ENCODE peak calls at places on chromosomes 6 and 20, in seven cellular contexts. I, S, R, B, W, N and L are unnamed samples. For H3K4me1, the result is how much of the 10 kb centered on the place peaks cover.

GRCh38 chr20:34716921-34717229 is 12.7 kb downstream of the TP53INP2 start:
- DNase-seq in I (no peak), S (no peak), R (no peak), B (no peak), W (no peak), N (no peak), L (no peak)

GRCh38 chr6:110232456-110232855 is 52.2 kb downstream of the CDC40 start:
- DNase-seq in I (no peak), S (no peak), R (no peak), B (no peak), W (no peak), N (peak), L (no peak)

GRCh38 chr20:46215913-46216707 is 92.2 kb downstream of the CDH22 start:
- DNase-seq in I (peak), S (peak), R (peak), B (no peak), W (no peak), N (peak), L (no peak)

GRCh38 chr6:15058200-15059070 is 187.4 kb upstream of the JARID2 start:
- DNase-seq in I (no peak), S (no peak), R (no peak), B (no peak), W (no peak), N (no peak), L (no peak)

GRCh38 chr6:56642366-56643261 is at the start of gene DST:
- DNase-seq in I (no peak), S (peak), R (peak), B (no peak), W (no peak), N (peak), L (no peak)

GRCh38 chr20:47336013-47336754 is 20.3 kb downstream of the ZMYND8 start:
- DNase-seq in I (no peak), S (peak), R (no peak), B (no peak), W (no peak), N (peak), L (no peak)

GRCh38 chr6:166679566-166679965 is 52.5 kb upstream of the RPS6KA2 start:
- DNase-seq in I (no peak), S (no peak), R (no peak), B (no peak), W (no peak), N (no peak), L (no peak)

GRCh38 chr6:36559394-36559793 is 12.1 kb upstream of the STK38 start:
- DNase-seq in I (no peak), S (no peak), R (no peak), B (no peak), W (no peak), N (no peak), L (no peak)

GRCh38 chr6:138129190-138129589 is 22.0 kb upstream of the PERP start:
- DNase-seq in I (no peak), S (peak), R (no peak), B (no peak), W (no peak), N (no peak), L (no peak)

GRCh38 chr6:156890627-156891300 is 113.6 kb downstream of the ARID1B start:
- DNase-seq in I (no peak), S (no peak), R (no peak), B (no peak), W (no peak), N (peak), L (no peak)

GRCh38 chr6:159110013-159110412 is 59.2 kb upstream of the FNDC1 start:
- DNase-seq in I (peak), S (no peak), R (peak), B (no peak), W (no peak), N (peak), L (peak)

GRCh38 chr6:139757766-139758655 is 383.6 kb upstream of the CITED2 start:
- DNase-seq in I (no peak), S (no peak), R (no peak), B (no peak), W (no peak), N (peak), L (no peak)

GRCh38 chr6:160750276-160750689 is 48.2 kb downstream of the PLG start:
- DNase-seq in I (peak), S (no peak), R (peak), B (no peak), W (no peak), N (no peak), L (no peak)

GRCh38 chr6:168196385-168196860 is 117.4 kb upstream of the FRMD1 start:
- DNase-seq in I (no peak), S (no peak), R (peak), B (no peak), W (no peak), N (no peak), L (no peak)

GRCh38 chr6:159217595-159218275 is 48.5 kb downstream of the FNDC1 start:
- DNase-seq in I (peak), S (no peak), R (peak), B (no peak), W (no peak), N (peak), L (no peak)

GRCh38 chr6:129475477-129476247 is 234.3 kb downstream of the ARHGAP18 start:
- DNase-seq in I (peak), S (no peak), R (no peak), B (no peak), W (no peak), N (peak), L (no peak)

GRCh38 chr6:85396159-85396808 is 53.6 kb upstream of the NT5E start:
- DNase-seq in I (no peak), S (no peak), R (peak), B (no peak), W (no peak), N (no peak), L (no peak)

GRCh38 chr20:10658876-10659632 is 14.7 kb downstream of the JAG1 start:
- DNase-seq in I (no peak), S (no peak), R (no peak), B (no peak), W (no peak), N (no peak), L (no peak)

GRCh38 chr20:10661261-10661660 is 12.5 kb downstream of the JAG1 start:
- DNase-seq in I (no peak), S (no peak), R (no peak), B (no peak), W (no peak), N (no peak), L (no peak)

GRCh38 chr20:10659651-10660601 is 13.9 kb downstream of the JAG1 start:
- DNase-seq in I (no peak), S (no peak), R (no peak), B (no peak), W (no peak), N (no peak), L (no peak)

GRCh38 chr20:10662151-10662550 is 11.6 kb downstream of the JAG1 start:
- DNase-seq in I (no peak), S (no peak), R (no peak), B (no peak), W (no peak), N (no peak), L (no peak)

DNA sequence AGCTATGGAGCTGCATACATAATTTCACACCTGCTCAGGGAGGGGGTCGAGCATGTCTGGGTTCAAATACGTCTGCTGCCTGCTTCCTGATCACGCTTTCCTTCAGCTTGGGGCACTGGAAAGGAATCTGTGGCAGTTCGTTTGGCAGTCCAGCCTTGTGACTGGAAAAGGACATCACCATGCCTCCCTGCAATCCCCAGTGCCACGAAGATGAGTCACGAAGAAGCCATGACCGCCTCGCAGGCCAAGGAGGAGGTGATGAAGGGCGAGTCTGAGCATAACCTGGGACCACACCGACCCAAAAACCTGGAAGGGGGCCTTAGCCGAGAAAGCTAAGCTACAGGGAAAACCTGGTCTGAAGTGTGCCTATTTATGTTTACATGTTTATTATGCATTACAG is 13.1 kb downstream of the JAG1 start:
- DNase-seq in I (no peak), S (no peak), R (no peak), B (no peak), W (no peak), N (no peak), L (no peak)
- H3K4me1 ChIP-seq in I (half or more), S (under half), R (under half), B (under half), W (under half), N (under half), L (under half)

GRCh38 chr20:32183947-32184635 is 23.5 kb downstream of the PLAGL2 start:
- DNase-seq in I (no peak), S (peak), R (no peak), B (no peak), W (no peak), N (no peak), L (no peak)

GRCh38 chr20:32179934-32180333 is 27.6 kb downstream of the PLAGL2 start:
- DNase-seq in I (no peak), S (no peak), R (no peak), B (no peak), W (no peak), N (no peak), L (no peak)

GRCh38 chr20:32184953-32185603 is 22.5 kb downstream of the PLAGL2 start:
- DNase-seq in I (no peak), S (peak), R (no peak), B (no peak), W (no peak), N (no peak), L (no peak)

GRCh38 chr20:32179515-32179914 is 28.0 kb downstream of the PLAGL2 start:
- DNase-seq in I (no peak), S (peak), R (no peak), B (no peak), W (no peak), N (no peak), L (no peak)

DNA sequence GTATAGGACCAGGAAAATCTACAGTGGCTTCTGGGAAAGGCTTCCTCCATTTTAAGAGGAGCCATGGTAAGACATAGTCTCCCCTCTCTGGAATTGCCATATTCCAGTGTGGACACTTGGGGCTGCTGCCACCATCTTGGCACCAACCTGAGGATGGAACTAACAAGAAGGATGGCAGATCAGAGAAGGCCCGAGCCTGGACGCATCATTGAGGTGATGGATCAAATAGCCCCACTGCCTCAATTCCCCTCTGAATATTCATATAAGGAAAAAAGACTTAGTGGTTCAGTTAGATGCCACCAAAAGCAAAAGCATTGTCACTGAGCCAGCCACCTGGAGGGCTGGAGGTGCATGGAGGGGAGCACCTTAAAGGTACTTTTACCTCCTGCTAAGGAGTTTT is 25.9 kb downstream of the PLAGL2 start:
- DNase-seq in I (no peak), S (peak), R (no peak), B (no peak), W (no peak), N (no peak), L (no peak)
- H3K4me1 ChIP-seq in I (under half), S (under half), R (under half), B (under half), W (under half), N (under half), L (under half)

DNA sequence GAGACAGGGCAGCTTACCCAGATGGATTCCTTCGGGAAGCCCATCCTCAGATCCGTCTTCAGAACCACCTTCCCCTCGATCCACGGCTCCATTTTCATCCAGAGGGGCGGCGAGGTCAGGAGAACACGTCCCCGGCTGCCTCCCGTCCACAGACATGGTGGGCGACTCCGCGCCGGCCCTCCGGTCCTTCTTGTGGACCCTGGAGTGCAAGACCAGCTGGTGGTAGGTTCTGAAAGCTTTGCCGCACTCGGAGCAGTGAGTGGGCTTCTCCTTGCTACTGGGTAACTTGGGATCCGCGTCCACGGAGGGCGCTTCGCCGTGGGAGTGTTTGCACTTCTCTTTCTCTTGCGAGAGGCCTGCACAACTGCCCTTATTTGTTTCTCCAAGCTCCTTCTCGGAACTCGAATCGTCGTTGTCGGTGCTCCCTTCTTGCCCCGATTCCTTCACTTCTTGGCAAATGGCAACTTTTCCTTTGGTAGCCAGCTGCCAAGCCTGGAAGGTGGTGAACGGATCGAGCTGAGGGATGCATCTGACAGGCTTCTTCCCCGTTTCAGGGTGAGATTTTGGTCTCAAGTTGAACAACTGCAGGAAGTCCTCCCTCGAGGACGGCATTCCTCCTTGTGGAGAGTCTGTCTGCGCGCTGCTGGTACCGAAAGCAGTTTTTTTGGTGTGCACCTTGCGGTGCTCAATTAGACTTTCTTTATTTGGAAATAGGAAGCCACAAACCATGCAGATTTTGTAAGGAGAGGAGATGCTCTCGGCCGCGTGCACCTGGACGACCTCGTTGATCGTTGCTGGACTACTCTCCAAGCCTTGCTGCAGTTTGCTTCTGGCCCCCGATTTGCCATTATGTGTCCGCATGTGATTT is 12.0 kb downstream of the ZNF217 start:
- DNase-seq in I (no peak), S (no peak), R (peak), B (no peak), W (no peak), N (no peak), L (peak)
- H3K4me1 ChIP-seq in I (under half), S (half or more), R (half or more), B (under half), W (under half), N (under half), L (half or more)

GRCh38 chr20:24657211-24657610 is 187.8 kb downstream of the SYNDIG1 start:
- DNase-seq in I (no peak), S (no peak), R (peak), B (no peak), W (no peak), N (peak), L (no peak)

GRCh38 chr20:24656391-24656790 is 187.0 kb downstream of the SYNDIG1 start:
- DNase-seq in I (no peak), S (no peak), R (no peak), B (no peak), W (no peak), N (no peak), L (no peak)

GRCh38 chr20:24651973-24652340 is 182.5 kb downstream of the SYNDIG1 start:
- DNase-seq in I (no peak), S (no peak), R (no peak), B (no peak), W (no peak), N (no peak), L (no peak)

GRCh38 chr20:24653306-24653705 is 183.9 kb downstream of the SYNDIG1 start:
- DNase-seq in I (no peak), S (peak), R (peak), B (no peak), W (no peak), N (no peak), L (no peak)

DNA sequence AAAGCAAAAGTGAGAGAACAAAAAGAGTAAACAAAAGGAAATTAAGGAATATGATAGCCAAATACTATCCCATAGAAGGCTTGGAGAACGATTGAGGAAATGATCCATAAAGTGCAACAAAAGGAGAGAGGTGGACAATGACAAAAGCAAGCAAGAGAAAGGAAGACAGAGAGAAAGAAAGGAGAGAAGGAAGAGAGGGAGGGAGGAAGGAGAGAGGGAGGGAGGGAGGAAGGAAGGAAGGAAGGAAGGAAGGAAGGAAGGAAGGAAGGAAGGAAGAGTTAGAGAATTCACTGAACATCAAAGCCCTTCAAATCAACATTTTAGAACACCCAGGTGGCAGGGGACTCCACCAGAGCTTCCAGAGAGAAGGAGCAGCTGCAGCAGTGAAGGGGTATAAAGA is 185.0 kb downstream of the SYNDIG1 start:
- DNase-seq in I (no peak), S (no peak), R (no peak), B (no peak), W (no peak), N (no peak), L (no peak)
- H3K4me1 ChIP-seq in I (under half), S (under half), R (half or more), B (under half), W (under half), N (under half), L (under half)

DNA sequence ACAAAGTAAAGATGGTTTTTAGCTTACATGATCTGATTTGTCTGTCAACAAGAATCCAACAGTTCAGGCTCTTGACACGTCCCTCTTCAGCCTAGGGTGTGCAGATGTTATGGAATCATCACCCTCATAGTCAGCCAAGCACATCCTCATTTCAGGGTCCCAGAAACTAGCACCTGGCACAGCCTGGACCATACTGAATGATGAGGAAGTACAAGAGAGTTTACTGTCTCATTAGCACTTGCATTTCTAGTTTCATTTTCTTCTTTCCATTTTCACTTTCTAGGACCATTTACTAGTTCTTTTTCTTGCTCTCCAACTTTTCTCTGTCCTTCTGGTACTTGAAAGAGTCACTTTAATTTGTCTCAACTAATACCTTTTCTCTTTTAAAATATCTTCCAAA is 6.5 kb downstream of the RIPOR2 start:
- DNase-seq in I (no peak), S (no peak), R (no peak), B (no peak), W (no peak), N (no peak), L (no peak)
- H3K4me1 ChIP-seq in I (under half), S (half or more), R (under half), B (half or more), W (half or more), N (under half), L (half or more)

GRCh38 chr6:53344993-53345392 is 3.8 kb downstream of the ELOVL5 start:
- DNase-seq in I (no peak), S (no peak), R (no peak), B (no peak), W (no peak), N (no peak), L (no peak)

GRCh38 chr6:53343092-53343491 is 5.7 kb downstream of the ELOVL5 start:
- DNase-seq in I (no peak), S (no peak), R (no peak), B (no peak), W (no peak), N (no peak), L (no peak)

GRCh38 chr6:53339424-53339823 is 9.3 kb downstream of the ELOVL5 start:
- DNase-seq in I (no peak), S (no peak), R (no peak), B (no peak), W (no peak), N (no peak), L (no peak)

GRCh38 chr6:53340536-53340935 is 8.2 kb downstream of the ELOVL5 start:
- DNase-seq in I (no peak), S (no peak), R (no peak), B (no peak), W (no peak), N (no peak), L (no peak)

DNA sequence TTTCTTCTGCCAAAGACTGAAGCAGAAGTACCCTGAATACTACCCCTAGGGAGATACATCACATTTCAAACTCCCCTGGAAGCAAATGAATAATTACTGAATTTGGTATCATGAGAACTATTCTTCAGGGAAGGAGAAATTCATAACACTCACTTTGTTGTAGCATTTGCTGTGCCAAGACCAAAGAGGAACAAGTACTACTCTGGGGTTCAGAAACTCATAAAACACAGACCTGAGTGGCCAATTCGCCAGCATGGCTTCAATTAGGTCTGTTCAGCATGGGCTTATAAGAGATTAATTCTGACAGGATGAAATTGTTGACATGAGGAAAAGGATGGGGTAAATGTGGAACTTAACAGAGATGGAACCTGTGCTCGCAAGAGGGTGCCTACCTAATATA is 6.5 kb downstream of the ELOVL5 start:
- DNase-seq in I (no peak), S (no peak), R (no peak), B (no peak), W (no peak), N (no peak), L (no peak)
- H3K4me1 ChIP-seq in I (under half), S (under half), R (under half), B (half or more), W (under half), N (under half), L (half or more)

GRCh38 chr20:21516180-21516567 is 2.3 kb upstream of the NKX2-2 start:
- DNase-seq in I (no peak), S (no peak), R (no peak), B (no peak), W (no peak), N (no peak), L (no peak)
- H3K4me1 ChIP-seq in I (under half), S (under half), R (under half), B (under half), W (under half), N (under half), L (under half)

DNA sequence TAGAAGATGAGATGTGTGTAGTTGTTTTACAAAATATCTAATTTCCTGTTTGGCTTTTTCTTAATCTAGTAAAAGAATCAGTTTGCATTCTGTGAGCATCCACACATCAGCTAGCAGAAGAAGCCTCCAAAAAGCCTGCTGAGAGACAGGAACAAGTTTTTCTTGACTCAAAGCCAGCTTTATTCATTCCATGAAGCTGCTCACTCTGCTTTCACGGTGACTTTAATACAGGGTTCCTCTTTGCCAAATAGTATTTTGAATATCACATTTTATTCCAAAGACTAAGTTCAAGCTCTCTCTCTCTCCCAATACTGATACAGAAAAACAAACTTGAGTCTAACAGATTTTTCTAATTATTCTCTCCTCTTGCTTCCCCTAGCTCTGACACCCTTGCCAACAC is 184.4 kb upstream of the SPTLC3 start:
- DNase-seq in I (no peak), S (no peak), R (no peak), B (no peak), W (no peak), N (no peak), L (no peak)
- H3K4me1 ChIP-seq in I (under half), S (under half), R (under half), B (under half), W (under half), N (under half), L (under half)